ENCODE peak calls at places on chromosomes 6 and 20, in seven cellular contexts. One of them, this sample, is unnamed.

GRCh38 chr20:51379601-51380341 is 162.7 kb downstream of the NFATC2 start:
- DNase-seq in activated T-cell treated with anti-CD3 and anti-CD28 coated beads, Interleukin-2, amount 50 U/mL, for 72 hours: no peak
- DNase-seq in DND-41: no peak
- DNase-seq in naive thymus-derived CD4-positive, alpha-beta T cell: no peak
- DNase-seq in small intestine: no peak
- DNase-seq in effector memory CD8-positive, alpha-beta T cell: no peak
- DNase-seq in adipocyte: no peak
- DNase-seq in this sample: no peak

GRCh38 chr6:21201673-21202430 is 391.7 kb upstream of the SOX4 start:
- DNase-seq in activated T-cell treated with anti-CD3 and anti-CD28 coated beads, Interleukin-2, amount 50 U/mL, for 72 hours: no peak
- DNase-seq in DND-41: no peak
- DNase-seq in naive thymus-derived CD4-positive, alpha-beta T cell: no peak
- DNase-seq in small intestine: no peak
- DNase-seq in effector memory CD8-positive, alpha-beta T cell: no peak
- DNase-seq in adipocyte: no peak
- DNase-seq in this sample: no peak

GRCh38 chr6:157443066-157443800 is 62.2 kb downstream of the ZDHHC14 start:
- DNase-seq in activated T-cell treated with anti-CD3 and anti-CD28 coated beads, Interleukin-2, amount 50 U/mL, for 72 hours: peak; percentile 26
- DNase-seq in DND-41: no peak
- DNase-seq in naive thymus-derived CD4-positive, alpha-beta T cell: no peak
- DNase-seq in small intestine: no peak
- DNase-seq in effector memory CD8-positive, alpha-beta T cell: no peak
- DNase-seq in adipocyte: peak; percentile 57
- DNase-seq in this sample: peak; percentile 46

GRCh38 chr6:108735310-108735990 is 112.8 kb upstream of the ARMC2 start:
- DNase-seq in activated T-cell treated with anti-CD3 and anti-CD28 coated beads, Interleukin-2, amount 50 U/mL, for 72 hours: no peak
- DNase-seq in DND-41: no peak
- DNase-seq in naive thymus-derived CD4-positive, alpha-beta T cell: no peak
- DNase-seq in small intestine: peak; percentile 84
- DNase-seq in effector memory CD8-positive, alpha-beta T cell: no peak
- DNase-seq in adipocyte: no peak
- DNase-seq in this sample: no peak

GRCh38 chr6:56292505-56293181 is 45.3 kb upstream of the COL21A1 start:
- DNase-seq in activated T-cell treated with anti-CD3 and anti-CD28 coated beads, Interleukin-2, amount 50 U/mL, for 72 hours: no peak
- DNase-seq in DND-41: no peak
- DNase-seq in naive thymus-derived CD4-positive, alpha-beta T cell: no peak
- DNase-seq in small intestine: peak; percentile 43
- DNase-seq in effector memory CD8-positive, alpha-beta T cell: no peak
- DNase-seq in adipocyte: peak; percentile 87
- DNase-seq in this sample: no peak

GRCh38 chr6:108904731-108905130 is 56.5 kb downstream of the ARMC2 start:
- DNase-seq in activated T-cell treated with anti-CD3 and anti-CD28 coated beads, Interleukin-2, amount 50 U/mL, for 72 hours: no peak
- DNase-seq in DND-41: no peak
- DNase-seq in naive thymus-derived CD4-positive, alpha-beta T cell: no peak
- DNase-seq in small intestine: peak; percentile 55
- DNase-seq in effector memory CD8-positive, alpha-beta T cell: no peak
- DNase-seq in adipocyte: no peak
- DNase-seq in this sample: peak; percentile 69

GRCh38 chr6:48474764-48475674 is 364.0 kb upstream of the PTCHD4 start:
- DNase-seq in activated T-cell treated with anti-CD3 and anti-CD28 coated beads, Interleukin-2, amount 50 U/mL, for 72 hours: no peak
- DNase-seq in DND-41: no peak
- DNase-seq in naive thymus-derived CD4-positive, alpha-beta T cell: no peak
- DNase-seq in small intestine: no peak
- DNase-seq in effector memory CD8-positive, alpha-beta T cell: no peak
- DNase-seq in adipocyte: no peak
- DNase-seq in this sample: no peak

GRCh38 chr6:157990321-157991066 is 8.8 kb downstream of the SYNJ2 start:
- DNase-seq in activated T-cell treated with anti-CD3 and anti-CD28 coated beads, Interleukin-2, amount 50 U/mL, for 72 hours: peak; percentile 51
- DNase-seq in DND-41: peak; percentile 90
- DNase-seq in naive thymus-derived CD4-positive, alpha-beta T cell: peak; percentile 57
- DNase-seq in small intestine: no peak
- DNase-seq in effector memory CD8-positive, alpha-beta T cell: no peak
- DNase-seq in adipocyte: no peak
- DNase-seq in this sample: no peak

GRCh38 chr6:22433745-22434144 is 135.6 kb upstream of the HDGFL1 start:
- DNase-seq in activated T-cell treated with anti-CD3 and anti-CD28 coated beads, Interleukin-2, amount 50 U/mL, for 72 hours: no peak
- DNase-seq in DND-41: no peak
- DNase-seq in naive thymus-derived CD4-positive, alpha-beta T cell: no peak
- DNase-seq in small intestine: no peak
- DNase-seq in effector memory CD8-positive, alpha-beta T cell: no peak
- DNase-seq in adipocyte: no peak
- DNase-seq in this sample: no peak

GRCh38 chr20:47677314-47678129 is 107.8 kb downstream of the SULF2 start:
- DNase-seq in activated T-cell treated with anti-CD3 and anti-CD28 coated beads, Interleukin-2, amount 50 U/mL, for 72 hours: peak; percentile 72
- DNase-seq in DND-41: peak; percentile 56
- DNase-seq in naive thymus-derived CD4-positive, alpha-beta T cell: peak; percentile 42
- DNase-seq in small intestine: peak; percentile 45
- DNase-seq in effector memory CD8-positive, alpha-beta T cell: peak; percentile 30
- DNase-seq in adipocyte: peak; percentile 59
- DNase-seq in this sample: peak; percentile 14

GRCh38 chr6:148720371-148720770 is 26.5 kb upstream of the UST start:
- DNase-seq in activated T-cell treated with anti-CD3 and anti-CD28 coated beads, Interleukin-2, amount 50 U/mL, for 72 hours: no peak
- DNase-seq in DND-41: no peak
- DNase-seq in naive thymus-derived CD4-positive, alpha-beta T cell: no peak
- DNase-seq in small intestine: no peak
- DNase-seq in effector memory CD8-positive, alpha-beta T cell: no peak
- DNase-seq in adipocyte: peak; percentile 47
- DNase-seq in this sample: no peak

This sample was measured in immature natural killer cell.